ENCODE peak calls at places on chromosomes 7 and 10, in eight cellular contexts. J, M, O, N, H, T, A and L are unnamed samples.

GRCh38 chr10:119643306-119644214 is 7.6 kb upstream of the BAG3 start:
- DNase-seq in J (peak), M (peak), O (peak), N (no peak), H (no peak), T (no peak), A (no peak), L (peak)

GRCh38 chr10:86392723-86393094 is 26.1 kb upstream of the GRID1 start:
- DNase-seq in J (no peak), M (no peak), O (no peak), N (no peak), H (no peak), T (peak), A (no peak), L (no peak)

GRCh38 chr10:100745882-100746412 is 565 bp downstream of the PAX2 start:
- DNase-seq in J (no peak), M (no peak), O (no peak), N (no peak), H (no peak), T (no peak), A (no peak), L (no peak)

GRCh38 chr10:33524966-33525365 is 190.5 kb upstream of the NRP1 start:
- DNase-seq in J (peak), M (peak), O (no peak), N (no peak), H (no peak), T (no peak), A (peak), L (no peak)

GRCh38 chr10:43105119-43105792 is 28.4 kb downstream of the RET start:
- DNase-seq in J (peak), M (peak), O (peak), N (no peak), H (peak), T (peak), A (peak), L (no peak)

GRCh38 chr10:58362026-58362799 is 23.0 kb upstream of the TFAM start:
- DNase-seq in J (no peak), M (no peak), O (no peak), N (no peak), H (no peak), T (no peak), A (no peak), L (no peak)

GRCh38 chr7:130394421-130395188 is 14.3 kb downstream of the CPA1 start:
- DNase-seq in J (no peak), M (no peak), O (no peak), N (no peak), H (no peak), T (peak), A (no peak), L (no peak)

GRCh38 chr7:107995184-107996071 is 7.5 kb downstream of the LAMB1 start:
- DNase-seq in J (peak), M (peak), O (no peak), N (peak), H (peak), T (no peak), A (peak), L (no peak)

GRCh38 chr7:36775061-36775631 is 50.9 kb upstream of the AOAH start:
- DNase-seq in J (no peak), M (no peak), O (no peak), N (no peak), H (no peak), T (no peak), A (no peak), L (no peak)

GRCh38 chr7:44073664-44074348 is 8.4 kb upstream of the PGAM2 start:
- DNase-seq in J (peak), M (peak), O (peak), N (no peak), H (no peak), T (peak), A (peak), L (no peak)

GRCh38 chr10:451021-451471 is 238.4 kb downstream of the DIP2C start:
- DNase-seq in J (no peak), M (peak), O (no peak), N (no peak), H (no peak), T (peak), A (no peak), L (no peak)

GRCh38 chr10:102408728-102409603 is 9.6 kb downstream of the PSD start:
- DNase-seq in J (no peak), M (no peak), O (no peak), N (no peak), H (no peak), T (no peak), A (no peak), L (no peak)

GRCh38 chr7:136339464-136339863 is 362.3 kb upstream of the MTPN start:
- DNase-seq in J (no peak), M (peak), O (no peak), N (no peak), H (no peak), T (no peak), A (no peak), L (no peak)

GRCh38 chr7:4831723-4832495 is 29.9 kb downstream of the PAPOLB start:
- DNase-seq in J (no peak), M (no peak), O (no peak), N (no peak), H (no peak), T (no peak), A (no peak), L (no peak)

GRCh38 chr7:66737667-66738066 is 2.9 kb upstream of the RABGEF1 start:
- DNase-seq in J (no peak), M (no peak), O (no peak), N (no peak), H (no peak), T (peak), A (no peak), L (no peak)

GRCh38 chr7:125516194-125516593 is 586.6 kb upstream of the POT1 start:
- DNase-seq in J (no peak), M (no peak), O (no peak), N (no peak), H (no peak), T (no peak), A (no peak), L (no peak)

GRCh38 chr10:44979281-44980181 is 922 bp upstream of the DEPP1 start:
- DNase-seq in J (no peak), M (no peak), O (peak), N (no peak), H (no peak), T (no peak), A (peak), L (no peak)

GRCh38 chr10:52539463-52539862 is 225.4 kb downstream of the DKK1 start:
- DNase-seq in J (peak), M (peak), O (no peak), N (no peak), H (no peak), T (no peak), A (peak), L (no peak)

GRCh38 chr7:43758861-43759683 is 592 bp downstream of the BLVRA start:
- DNase-seq in J (no peak), M (peak), O (peak), N (no peak), H (no peak), T (peak), A (no peak), L (no peak)

GRCh38 chr7:1144269-1144771 is 15.7 kb downstream of the ZFAND2A start:
- DNase-seq in J (peak), M (peak), O (no peak), N (no peak), H (no peak), T (peak), A (no peak), L (no peak)

GRCh38 chr7:144384071-144384470 is 19.4 kb downstream of the NOBOX start:
- DNase-seq in J (no peak), M (peak), O (no peak), N (no peak), H (no peak), T (peak), A (peak), L (no peak)

GRCh38 chr10:110353244-110354119 is 48.8 kb upstream of the SMNDC1 start:
- DNase-seq in J (peak), M (peak), O (no peak), N (peak), H (peak), T (no peak), A (peak), L (peak)

GRCh38 chr10:79242620-79243152 is 104.6 kb upstream of the PPIF start:
- DNase-seq in J (peak), M (peak), O (peak), N (no peak), H (peak), T (peak), A (peak), L (peak)

GRCh38 chr10:84603971-84604370 is 275.6 kb downstream of the CCSER2 start:
- DNase-seq in J (no peak), M (no peak), O (no peak), N (no peak), H (no peak), T (no peak), A (no peak), L (no peak)

GRCh38 chr7:151233111-151233701 is 923 bp downstream of the CHPF2 start:
- DNase-seq in J (peak), M (peak), O (no peak), N (peak), H (peak), T (peak), A (peak), L (no peak)

GRCh38 chr10:17835688-17836087 is 26.5 kb downstream of the MRC1 start:
- DNase-seq in J (peak), M (peak), O (no peak), N (peak), H (no peak), T (no peak), A (peak), L (peak)

GRCh38 chr10:79904671-79905321 is 44.1 kb downstream of the SFTPD start:
- DNase-seq in J (peak), M (peak), O (peak), N (peak), H (peak), T (peak), A (peak), L (peak)

GRCh38 chr10:103693070-103693811 is 162.1 kb downstream of the SH3PXD2A start:
- DNase-seq in J (no peak), M (no peak), O (no peak), N (no peak), H (no peak), T (peak), A (no peak), L (no peak)

GRCh38 chr7:78769551-78770101 is 683.8 kb downstream of the MAGI2 start:
- DNase-seq in J (no peak), M (no peak), O (no peak), N (no peak), H (no peak), T (peak), A (no peak), L (no peak)

GRCh38 chr10:14604181-14605142 is 170.2 kb downstream of the FAM107B start:
- DNase-seq in J (peak), M (peak), O (peak), N (no peak), H (peak), T (peak), A (peak), L (no peak)

GRCh38 chr10:126663880-126664279 is 6.6 kb downstream of the C10orf90 start:
- DNase-seq in J (no peak), M (peak), O (no peak), N (no peak), H (peak), T (no peak), A (peak), L (peak)

GRCh38 chr10:50936335-50936734 is 50.9 kb upstream of the A1CF start:
- DNase-seq in J (no peak), M (no peak), O (no peak), N (no peak), H (no peak), T (no peak), A (no peak), L (no peak)

GRCh38 chr7:139675127-139676110 is 102.4 kb downstream of the HIPK2 start:
- DNase-seq in J (no peak), M (peak), O (no peak), N (no peak), H (no peak), T (peak), A (no peak), L (no peak)

GRCh38 chr7:135758531-135758932 is 9.9 kb upstream of the FAM180A start:
- DNase-seq in J (no peak), M (peak), O (no peak), N (no peak), H (no peak), T (no peak), A (peak), L (no peak)

GRCh38 chr7:6640246-6640721 is 3.2 kb downstream of the ZNF316 start:
- DNase-seq in J (no peak), M (peak), O (no peak), N (peak), H (no peak), T (no peak), A (peak), L (no peak)

GRCh38 chr7:109206196-109206595 is 636.5 kb downstream of the DNAJB9 start:
- DNase-seq in J (no peak), M (no peak), O (no peak), N (no peak), H (no peak), T (no peak), A (no peak), L (no peak)
- TF ChIP-seq CTCF in J (peak), M (no peak), O (no peak), N (no peak), H (no peak), T (peak), A (peak), L (no peak)

GRCh38 chr7:52917982-52918578 is 117.4 kb upstream of the POM121L12 start:
- DNase-seq in J (no peak), M (no peak), O (no peak), N (no peak), H (no peak), T (no peak), A (peak), L (no peak)
- TF ChIP-seq CTCF in J (peak), M (peak), O (no peak), N (no peak), H (no peak), T (peak), A (peak), L (no peak)

DNA sequence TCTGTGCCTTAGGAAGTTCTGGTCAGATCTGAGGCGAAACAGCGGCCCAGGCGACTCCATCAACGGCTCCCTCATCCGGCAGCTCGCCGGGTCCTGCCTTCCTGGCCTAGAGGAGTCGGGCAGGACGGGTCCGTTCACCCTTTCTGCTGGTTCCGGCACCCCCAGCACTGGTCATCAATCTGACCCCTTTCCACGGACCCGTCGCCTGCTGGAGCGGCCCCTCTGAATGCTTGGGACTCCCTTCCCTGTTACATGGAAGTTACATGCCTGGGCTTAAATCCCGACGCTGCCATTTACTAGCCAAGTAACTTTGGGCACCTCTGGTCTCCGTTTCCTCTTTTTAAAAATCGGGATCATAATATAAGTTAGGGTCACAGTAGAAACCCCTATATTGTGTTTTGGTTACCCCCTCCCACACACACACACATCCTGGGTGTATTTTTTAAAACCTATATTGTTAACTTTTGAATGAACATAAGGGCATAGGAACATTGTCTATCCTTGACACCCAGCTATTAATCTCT is 607 bp upstream of the GGCT start:
- DNase-seq in J (no peak), M (no peak), O (no peak), N (no peak), H (no peak), T (no peak), A (no peak), L (no peak)
- TF ChIP-seq CTCF in J (no peak), M (peak), O (no peak), N (no peak), H (peak), T (no peak), A (peak), L (no peak)

GRCh38 chr7:99617187-99617781 is 538 bp downstream of the ZSCAN25 start:
- DNase-seq in J (no peak), M (no peak), O (no peak), N (no peak), H (no peak), T (no peak), A (no peak), L (no peak)

GRCh38 chr7:99615989-99616358 is 772 bp upstream of the ZSCAN25 start:
- DNase-seq in J (no peak), M (no peak), O (no peak), N (no peak), H (no peak), T (no peak), A (no peak), L (no peak)

GRCh38 chr7:99618726-99619125 is 2.0 kb downstream of the ZSCAN25 start:
- DNase-seq in J (peak), M (no peak), O (no peak), N (peak), H (peak), T (no peak), A (peak), L (peak)

GRCh38 chr7:99614495-99614894 is 2.3 kb upstream of the ZSCAN25 start:
- DNase-seq in J (no peak), M (no peak), O (no peak), N (no peak), H (no peak), T (no peak), A (no peak), L (no peak)

DNA sequence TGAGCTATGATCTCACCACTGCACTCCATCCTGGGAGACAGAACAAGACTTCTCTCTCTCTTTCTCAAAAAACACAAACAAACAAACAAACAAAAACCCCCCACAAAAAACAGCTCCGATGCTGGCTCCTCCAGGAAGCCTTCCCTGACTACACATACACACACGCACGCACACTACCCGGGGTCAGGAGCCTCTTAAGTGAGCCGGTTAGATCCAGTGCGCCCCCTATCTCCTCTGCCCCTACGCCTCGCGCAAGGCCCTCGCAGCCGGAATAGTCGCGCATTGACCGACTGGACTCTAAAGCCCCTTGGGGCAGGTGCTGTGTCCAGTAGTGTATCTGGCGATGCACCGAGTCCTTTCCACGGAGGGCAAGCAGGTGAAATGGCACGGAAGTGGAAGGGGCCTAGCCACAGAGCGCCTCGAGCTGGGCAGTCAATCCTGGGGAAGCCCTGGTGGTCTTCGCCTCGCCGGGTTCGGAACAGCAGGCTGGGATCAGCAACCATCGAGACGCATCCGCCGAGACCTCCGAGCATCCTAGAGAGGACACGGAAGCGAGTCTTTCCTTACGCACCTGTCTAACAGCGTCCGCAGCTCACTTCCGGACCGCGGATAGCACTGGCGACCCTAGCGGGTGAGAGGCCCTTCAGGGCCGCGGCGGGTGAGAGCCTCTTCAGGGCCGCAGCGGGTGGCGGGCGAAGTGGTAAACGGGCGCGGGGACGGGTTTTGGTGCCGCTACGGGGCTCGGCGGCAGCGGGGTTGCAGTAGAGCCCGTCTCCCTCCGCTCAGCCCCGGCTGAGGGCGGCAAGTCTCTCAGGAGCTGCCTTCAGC is at the start of gene ZSCAN25:
- DNase-seq in J (peak), M (peak), O (peak), N (peak), H (peak), T (peak), A (peak), L (peak)
- TF ChIP-seq CTCF in J (peak), M (peak), O (no peak), N (peak), H (peak), T (peak), A (peak), L (peak)

DNA sequence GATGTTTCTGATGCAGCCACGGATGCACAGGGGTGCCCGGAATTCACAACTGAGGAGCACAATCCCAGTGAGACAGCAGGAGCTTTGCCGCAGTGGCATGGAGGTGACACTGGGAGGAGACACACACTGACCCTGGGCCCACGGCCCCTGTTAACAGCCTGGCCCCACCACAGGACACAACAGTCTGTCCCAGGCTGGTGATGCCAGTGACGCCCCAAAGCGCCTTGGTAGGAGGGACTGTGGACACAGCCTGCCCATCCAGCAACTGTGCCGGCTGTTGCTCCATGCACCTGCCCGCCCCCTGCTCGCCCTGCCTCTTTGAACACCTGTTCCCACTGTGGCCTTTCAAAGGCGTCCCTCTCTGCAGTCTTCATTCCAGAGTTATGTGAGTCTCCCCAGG is 49.8 kb downstream of the KLF6 start:
- DNase-seq in J (no peak), M (no peak), O (no peak), N (no peak), H (no peak), T (no peak), A (no peak), L (no peak)
- TF ChIP-seq CTCF in J (no peak), M (no peak), O (no peak), N (no peak), H (no peak), T (peak), A (no peak), L (no peak)

GRCh38 chr7:155169081-155169480 is 99.0 kb downstream of the HTR5A start:
- DNase-seq in J (no peak), M (no peak), O (no peak), N (no peak), H (no peak), T (no peak), A (no peak), L (no peak)

GRCh38 chr7:155168607-155169006 is 98.5 kb downstream of the HTR5A start:
- DNase-seq in J (no peak), M (no peak), O (no peak), N (no peak), H (no peak), T (no peak), A (no peak), L (no peak)

GRCh38 chr7:155169498-155170065 is 99.5 kb downstream of the HTR5A start:
- DNase-seq in J (no peak), M (no peak), O (no peak), N (no peak), H (no peak), T (no peak), A (no peak), L (no peak)

GRCh38 chr7:155172141-155172540 is 102.0 kb downstream of the HTR5A start:
- DNase-seq in J (no peak), M (no peak), O (no peak), N (no peak), H (no peak), T (no peak), A (no peak), L (no peak)

GRCh38 chr7:155170331-155170730 is 100.2 kb downstream of the HTR5A start:
- DNase-seq in J (no peak), M (no peak), O (no peak), N (no peak), H (no peak), T (no peak), A (no peak), L (no peak)
- TF ChIP-seq CTCF in J (no peak), M (no peak), O (no peak), N (no peak), H (no peak), T (no peak), A (no peak), L (no peak)